ENCODE peak calls at places on chromosomes 1 and 21, in nine cellular contexts. W, P, F, Q, O, E, V, B and R are unnamed samples.

GRCh38 chr1:96367791-96368190 is 353.8 kb upstream of the PTBP2 start:
- DNase-seq in O (no peak), Q (no peak), V (no peak), W (no peak), F (no peak), P (no peak), B (no peak), E (no peak), R (no peak)

GRCh38 chr1:45015683-45016082 is 3.6 kb downstream of the UROD start:
- DNase-seq in W (no peak), Q (no peak), F (no peak), E (no peak), P (no peak), O (no peak), B (no peak), V (no peak), R (no peak)

GRCh38 chr1:233168384-233168783 is 127.1 kb downstream of the PCNX2 start:
- DNase-seq in V (no peak), E (no peak), F (no peak), O (no peak), B (no peak), Q (peak), W (no peak), P (no peak), R (no peak)

GRCh38 chr1:107666493-107666892 is 298.5 kb downstream of the VAV3 start:
- DNase-seq in P (no peak), B (no peak), E (no peak), O (no peak), V (no peak), F (no peak), Q (no peak), W (no peak), R (no peak)

GRCh38 chr1:220791287-220791686 is 4.6 kb downstream of the MTARC1 start:
- DNase-seq in W (peak), P (no peak), F (no peak), V (no peak), Q (peak), E (no peak), B (no peak), O (no peak), R (no peak)

GRCh38 chr1:13828454-13829151 is 128.6 kb downstream of the PRDM2 start:
- DNase-seq in O (peak), E (no peak), B (no peak), W (peak), V (no peak), F (peak), P (no peak), Q (no peak), R (peak)

GRCh38 chr1:27021347-27022031 is 8.8 kb upstream of the TENT5B start:
- DNase-seq in V (no peak), P (no peak), B (no peak), W (no peak), O (no peak), E (no peak), F (no peak), Q (peak), R (no peak)

GRCh38 chr21:36160850-36161178 is 4.2 kb downstream of the DOP1B start:
- DNase-seq in W (no peak), B (no peak), F (no peak), Q (no peak), E (no peak), O (no peak), P (no peak), V (no peak), R (no peak)

GRCh38 chr1:112544753-112545152 is 36.0 kb downstream of the WNT2B start:
- DNase-seq in B (no peak), V (no peak), W (no peak), E (no peak), F (no peak), O (no peak), P (no peak), Q (peak), R (no peak)

GRCh38 chr1:109361649-109362048 is 36.1 kb downstream of the SORT1 start:
- DNase-seq in V (no peak), W (no peak), F (no peak), Q (no peak), E (no peak), O (no peak), B (no peak), P (no peak), R (no peak)

GRCh38 chr1:34320081-34320480 is 143.4 kb downstream of the C1orf94 start:
- DNase-seq in B (no peak), V (no peak), Q (no peak), F (no peak), E (no peak), P (no peak), O (no peak), W (no peak), R (no peak)

GRCh38 chr1:38132681-38133080 is 86.1 kb upstream of the POU3F1 start:
- DNase-seq in B (no peak), O (no peak), P (no peak), E (no peak), Q (no peak), W (no peak), V (no peak), F (no peak), R (no peak)

GRCh38 chr1:55702064-55702463 is 486.9 kb upstream of the USP24 start:
- DNase-seq in O (no peak), Q (peak), E (no peak), V (no peak), P (no peak), B (no peak), W (no peak), F (no peak), R (no peak)

GRCh38 chr1:169070547-169070946 is 35.9 kb upstream of the ATP1B1 start:
- DNase-seq in B (no peak), E (no peak), P (no peak), V (no peak), W (no peak), F (no peak), O (no peak), Q (no peak), R (no peak)

GRCh38 chr1:67683306-67683705 is 1.7 kb upstream of the GADD45A start:
- DNase-seq in O (no peak), P (no peak), F (no peak), B (no peak), Q (peak), V (no peak), E (no peak), W (no peak), R (no peak)

GRCh38 chr1:42035830-42036604 is 117.2 kb upstream of the GUCA2B start:
- DNase-seq in W (peak), V (peak), P (peak), B (peak), E (peak), Q (peak), F (peak), O (peak), R (peak)

GRCh38 chr1:211229365-211229759 is 29.8 kb upstream of the RCOR3 start:
- DNase-seq in E (no peak), F (no peak), P (no peak), O (no peak), V (no peak), B (no peak), Q (no peak), W (no peak), R (no peak)

GRCh38 chr1:117879284-117879683 is 50.1 kb downstream of the GDAP2 start:
- DNase-seq in O (no peak), P (no peak), B (no peak), F (no peak), Q (no peak), W (no peak), V (no peak), E (no peak), R (no peak)

GRCh38 chr1:83029050-83029449 is 969.9 kb downstream of the TTLL7 start:
- DNase-seq in P (no peak), O (no peak), V (no peak), E (no peak), B (no peak), F (no peak), W (no peak), Q (no peak), R (no peak)

GRCh38 chr1:83034846-83035245 is 964.1 kb downstream of the TTLL7 start:
- DNase-seq in O (no peak), Q (no peak), W (no peak), V (no peak), P (no peak), B (no peak), E (no peak), F (no peak), R (no peak)

GRCh38 chr1:83028467-83028866 is 970.5 kb downstream of the TTLL7 start:
- DNase-seq in B (no peak), V (no peak), E (no peak), O (no peak), W (no peak), Q (no peak), P (no peak), F (no peak), R (no peak)

GRCh38 chr1:83029916-83030315 is 969.0 kb downstream of the TTLL7 start:
- DNase-seq in P (no peak), Q (no peak), V (no peak), B (no peak), F (no peak), O (no peak), W (no peak), E (no peak), R (no peak)

DNA sequence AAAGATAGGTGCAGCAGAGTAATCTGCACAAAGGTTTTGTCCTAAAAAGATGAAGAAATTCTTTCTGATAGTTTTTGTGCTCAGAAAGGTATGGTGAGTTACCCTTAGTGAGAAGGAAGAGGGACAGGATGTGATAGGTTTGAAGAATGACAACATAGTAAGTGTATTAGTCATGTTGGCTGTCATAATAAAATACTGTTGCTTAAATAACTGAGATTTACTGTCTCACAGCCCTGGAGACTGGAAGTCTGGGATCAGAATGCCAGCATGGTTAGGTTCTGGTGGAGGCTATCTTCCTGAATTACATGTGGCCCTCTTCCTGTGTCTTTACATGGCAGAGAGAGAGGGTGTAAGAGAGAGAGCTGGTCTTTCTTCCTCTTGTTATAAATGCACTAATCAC is 965.2 kb downstream of the TTLL7 start:
- DNase-seq in P (no peak), F (no peak), V (no peak), E (no peak), Q (peak), O (no peak), B (no peak), W (no peak), R (no peak)
- H3K27ac ChIP-seq in P (no peak), F (no peak), V (no peak), E (no peak), Q (no peak), O (no peak), B (no peak), W (no peak), R (no peak)

GRCh38 chr1:39833121-39833520 is 44.5 kb upstream of the BMP8B start:
- DNase-seq in V (no peak), O (no peak), E (no peak), Q (no peak), W (no peak), B (no peak), F (no peak), P (no peak), R (no peak)
- H3K27ac ChIP-seq in V (no peak), O (no peak), E (no peak), Q (no peak), W (no peak), B (no peak), F (no peak), P (no peak), R (no peak)

DNA sequence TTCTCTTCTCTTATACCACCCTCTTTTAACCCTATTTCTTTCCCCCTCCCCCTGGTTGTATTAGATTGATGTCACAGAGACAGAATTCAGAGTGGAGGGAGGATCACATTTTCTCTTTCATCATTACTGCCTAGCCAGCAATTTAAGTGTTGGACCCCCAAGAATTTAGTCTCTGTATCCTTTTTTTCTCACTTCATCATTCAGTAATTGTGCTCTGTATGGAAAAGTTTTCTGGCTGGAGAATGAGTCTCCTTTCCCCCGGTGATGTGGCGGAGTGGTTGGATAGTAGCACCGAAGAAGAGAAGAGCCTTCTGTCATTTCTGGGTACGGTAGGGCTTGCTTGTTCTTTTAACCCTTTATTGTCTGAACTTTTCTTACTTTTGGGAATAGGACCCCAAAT is 124.8 kb downstream of the CLEC20A start:
- DNase-seq in B (no peak), W (no peak), Q (no peak), O (no peak), F (no peak), E (no peak), V (no peak), P (no peak), R (no peak)
- H3K27ac ChIP-seq in B (peak), W (no peak), Q (no peak), O (no peak), F (no peak), E (peak), V (no peak), P (no peak), R (no peak)

GRCh38 chr21:26842976-26843911 is 2.0 kb downstream of the ADAMTS1 start:
- DNase-seq in F (peak), P (peak), W (peak), B (peak), V (no peak), Q (peak), O (peak), E (peak), R (peak)

GRCh38 chr21:26843912-26844257 is 1.3 kb downstream of the ADAMTS1 start:
- DNase-seq in E (no peak), F (no peak), O (no peak), B (peak), Q (no peak), V (no peak), P (no peak), W (no peak), R (no peak)

GRCh38 chr21:26840206-26840605 is 5.0 kb downstream of the ADAMTS1 start:
- DNase-seq in W (no peak), O (no peak), B (no peak), Q (no peak), V (no peak), E (no peak), P (peak), F (no peak), R (no peak)

GRCh38 chr21:26840912-26841311 is 4.3 kb downstream of the ADAMTS1 start:
- DNase-seq in F (no peak), V (no peak), P (peak), Q (peak), E (peak), B (peak), W (peak), O (no peak), R (no peak)

GRCh38 chr21:26842300-26842699 is 2.9 kb downstream of the ADAMTS1 start:
- DNase-seq in W (no peak), E (no peak), V (no peak), O (no peak), P (no peak), Q (no peak), B (no peak), F (no peak), R (no peak)
- H3K27ac ChIP-seq in W (no peak), E (peak), V (no peak), O (peak), P (no peak), Q (peak), B (peak), F (no peak), R (peak)

DNA sequence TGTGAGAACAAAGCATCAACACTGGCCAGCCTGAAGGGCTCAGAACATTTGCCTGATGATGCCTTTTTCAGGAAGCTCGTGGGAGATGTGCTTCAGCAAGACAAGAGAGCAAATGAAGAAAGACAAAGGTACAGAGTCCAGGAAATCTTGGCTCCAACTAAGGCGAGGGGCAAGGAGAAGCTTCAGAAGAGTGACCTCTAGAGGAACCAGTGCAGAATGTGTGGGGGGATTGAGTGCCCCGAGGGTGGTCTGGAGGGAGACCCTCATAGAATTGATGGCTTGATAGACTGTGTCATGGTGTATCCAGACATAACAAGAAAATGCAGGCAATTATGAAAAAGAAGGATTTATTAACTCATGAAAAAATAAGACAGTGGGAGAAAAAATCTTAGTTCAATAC is 15.3 kb upstream of the NLRP3 start:
- DNase-seq in P (no peak), E (no peak), O (no peak), B (no peak), F (no peak), W (no peak), V (no peak), Q (no peak), R (no peak)
- H3K27ac ChIP-seq in P (no peak), E (no peak), O (no peak), B (no peak), F (no peak), W (no peak), V (no peak), Q (no peak), R (no peak)

DNA sequence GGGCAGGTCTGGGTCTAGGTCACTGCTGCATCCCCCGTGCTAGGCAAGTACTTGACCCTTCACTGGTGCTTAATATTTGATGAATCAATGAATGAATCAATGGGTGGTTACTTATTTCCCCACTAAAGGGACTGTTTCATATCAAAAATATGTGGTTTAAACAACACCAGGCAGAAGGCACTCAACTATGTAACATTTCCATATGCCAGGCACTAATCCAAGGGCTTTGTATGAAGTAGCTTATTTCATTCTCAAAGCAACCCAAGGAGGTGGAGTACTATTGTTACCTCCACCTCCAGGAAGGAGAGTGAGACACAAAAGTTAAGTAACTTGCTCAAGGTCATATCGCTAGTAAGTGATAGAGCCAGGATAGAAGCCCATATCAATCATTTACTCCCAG is 142.6 kb downstream of the ETS2 start:
- DNase-seq in W (no peak), B (no peak), E (no peak), O (no peak), F (no peak), V (no peak), Q (no peak), P (no peak), R (no peak)
- H3K27ac ChIP-seq in W (no peak), B (no peak), E (no peak), O (peak), F (no peak), V (no peak), Q (no peak), P (no peak), R (no peak)